ENCODE peak calls at places on chromosomes 4 and X, in five cellular contexts. E is CD8-positive, alpha-beta memory T cell; Y is GM23248; X is BJ; Z is bronchial epithelial cell. A is an unnamed sample. For H3K27me3 and H3K36me3, the result is how much of the 10 kb centered on the place peaks cover.

GRCh38 chrX:118420462-118420861 is 74.6 kb downstream of the WDR44 start:
- DNase-seq in E (no peak), X (no peak), Y (peak), Z (peak), A (no peak)

GRCh38 chr4:126794363-126794762 is 838.4 kb upstream of the INTU start:
- DNase-seq in E (no peak), Y (peak), X (no peak), Z (peak), A (no peak)

GRCh38 chr4:34733185-34733916 is 1511.0 kb downstream of the ARAP2 start:
- DNase-seq in X (no peak), Y (no peak), E (no peak), Z (no peak), A (peak)

GRCh38 chrX:130330706-130331105 is 9.0 kb upstream of the SLC25A14 start:
- DNase-seq in E (peak), Y (peak), X (no peak), Z (peak), A (peak)

GRCh38 chr4:186852964-186853391 is 129.3 kb upstream of the FAT1 start:
- DNase-seq in Z (no peak), E (no peak), Y (no peak), X (no peak), A (no peak)

GRCh38 chr4:98939892-98940298 is 11.0 kb upstream of the EIF4E start:
- DNase-seq in Z (peak), X (peak), Y (peak), E (no peak), A (no peak)

GRCh38 chr4:115537387-115537786 is 424.0 kb upstream of the NDST4 start:
- DNase-seq in E (no peak), Y (peak), X (peak), Z (peak), A (no peak)

GRCh38 chr4:53507671-53508286 is 83.5 kb downstream of the LNX1 start:
- DNase-seq in Y (peak), E (no peak), Z (no peak), X (no peak), A (peak)

GRCh38 chr4:186266699-186267467 is 894 bp downstream of the F11 start:
- DNase-seq in Z (no peak), X (no peak), Y (peak), E (no peak), A (no peak)

GRCh38 chrX:13791559-13791958 is 25.3 kb downstream of the GPM6B start:
- DNase-seq in Y (no peak), Z (no peak), X (no peak), E (no peak), A (no peak)

GRCh38 chr4:154416183-154416543 is 75.4 kb downstream of the DCHS2 start:
- DNase-seq in Y (peak), E (no peak), Z (no peak), X (no peak), A (no peak)

GRCh38 chr4:16794816-16795445 is 103.5 kb downstream of the LDB2 start:
- DNase-seq in E (peak), X (no peak), Z (no peak), Y (peak), A (peak)

GRCh38 chr4:76430519-76431388 is 4.3 kb upstream of the SHROOM3 start:
- DNase-seq in X (peak), Z (peak), E (no peak), Y (peak), A (no peak)

GRCh38 chr4:53527342-53527741 is 63.9 kb downstream of the LNX1 start:
- DNase-seq in X (no peak), Z (no peak), E (no peak), Y (no peak), A (no peak)

GRCh38 chr4:26573389-26573794 is 10.5 kb upstream of the TBC1D19 start:
- DNase-seq in X (no peak), Z (no peak), E (no peak), Y (no peak), A (no peak)

GRCh38 chr4:1330761-1331590 is 16.0 kb upstream of the UVSSA start:
- DNase-seq in E (peak), Y (no peak), Z (no peak), X (no peak), A (no peak)

GRCh38 chr4:46894841-46895240 is 14.2 kb downstream of the COX7B2 start:
- DNase-seq in E (no peak), Z (no peak), Y (peak), X (no peak), A (no peak)

GRCh38 chrX:63784902-63785692 is at the start of gene ARHGEF9:
- DNase-seq in E (no peak), Y (peak), X (no peak), Z (no peak), A (peak)

GRCh38 chr4:180909279-180909678 is 1333.9 kb upstream of the TENM3 start:
- DNase-seq in E (no peak), X (no peak), Z (no peak), Y (peak), A (peak)

GRCh38 chr4:118224239-118224829 is 128.5 kb downstream of the PRSS12 start:
- DNase-seq in Z (peak), E (no peak), X (peak), Y (peak), A (no peak)

GRCh38 chrX:25144043-25144940 is 128.5 kb upstream of the ARX start:
- DNase-seq in Y (peak), X (no peak), E (peak), Z (peak), A (no peak)

GRCh38 chrX:136405126-136405525 is 82.6 kb upstream of the BRS3 start:
- DNase-seq in E (no peak), X (no peak), Y (no peak), Z (no peak), A (no peak)

GRCh38 chr4:25002679-25003078 is 28.1 kb downstream of the LGI2 start:
- DNase-seq in X (no peak), E (no peak), Z (peak), Y (peak), A (peak)

GRCh38 chr4:158051401-158052235 is 121.2 kb downstream of the GASK1B start:
- DNase-seq in X (peak), Y (peak), Z (no peak), E (no peak), A (peak)

GRCh38 chr4:51932261-51932660 is 87.9 kb downstream of the LRRC66 start:
- DNase-seq in Z (no peak), Y (peak), E (no peak), X (peak), A (peak)

GRCh38 chr4:37522996-37523395 is 163.2 kb downstream of the RELL1 start:
- DNase-seq in Y (peak), Z (no peak), X (no peak), E (no peak), A (no peak)

GRCh38 chr4:37516057-37516775 is 170.0 kb downstream of the RELL1 start:
- DNase-seq in Z (no peak), E (no peak), X (no peak), Y (peak), A (no peak)

DNA sequence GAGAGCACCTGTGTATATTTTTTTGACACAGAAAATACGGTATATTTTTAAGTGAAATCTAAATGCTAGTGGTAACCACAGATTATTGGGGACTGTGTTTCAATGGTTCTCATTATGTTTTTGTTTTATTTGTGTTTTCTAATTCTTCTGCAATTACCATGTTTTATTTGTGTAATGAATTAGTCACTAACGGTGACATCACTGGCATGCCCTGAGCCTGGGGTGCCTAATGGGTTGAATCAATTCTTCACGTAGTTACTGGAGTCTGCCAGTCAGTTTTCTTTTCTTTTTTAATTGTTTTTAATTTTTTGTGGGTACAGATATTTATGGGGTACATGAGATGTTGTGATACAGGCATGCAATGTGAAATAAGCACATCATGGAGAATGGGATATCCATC is 168.8 kb downstream of the RELL1 start:
- DNase-seq in Y (peak), E (no peak), X (no peak), Z (peak), A (no peak)
- H3K27me3 ChIP-seq in Y (under half), E (under half), X (under half), Z (under half), A (under half)

GRCh38 chr4:94448815-94449375 is 2.8 kb upstream of the PDLIM5 start:
- DNase-seq in E (no peak), Y (no peak), X (no peak), Z (no peak), A (no peak)
- H3K4me3 ChIP-seq in E (no peak), Y (no peak), X (no peak), Z (no peak), A (no peak)

DNA sequence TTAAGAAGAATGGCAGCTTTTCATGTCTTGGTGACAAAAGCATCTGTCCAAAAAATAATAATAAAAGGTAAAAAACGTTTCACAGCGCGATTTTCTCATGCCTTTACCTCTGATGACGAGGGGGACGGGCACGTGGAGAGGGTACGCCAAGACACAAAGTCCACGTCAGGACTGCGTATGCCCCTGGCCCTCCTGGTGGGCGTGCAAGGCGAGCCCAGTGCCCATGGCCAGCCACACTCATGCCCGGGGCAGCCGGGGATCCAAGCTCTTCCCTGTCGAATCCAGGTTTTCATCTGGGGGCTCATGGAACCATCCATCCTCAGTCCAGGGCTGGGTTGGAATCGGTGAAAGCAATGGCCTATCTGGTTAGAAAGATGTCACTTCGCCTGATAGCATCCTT is 176.6 kb downstream of the AFAP1 start:
- DNase-seq in Z (no peak), E (peak), X (no peak), Y (no peak), A (no peak)
- H3K36me3 ChIP-seq in Z (under half), E (under half), X (half or more), Y (half or more), A (under half)

GRCh38 chrX:68726366-68726765 is 78.9 kb downstream of the STARD8 start:
- DNase-seq in X (no peak), E (no peak), Z (no peak), Y (no peak), A (no peak)

GRCh38 chrX:68725966-68726365 is 78.5 kb downstream of the STARD8 start:
- DNase-seq in X (no peak), Z (no peak), E (no peak), Y (no peak), A (no peak)

GRCh38 chrX:68727696-68728095 is 80.2 kb downstream of the STARD8 start:
- DNase-seq in Z (no peak), X (no peak), E (no peak), Y (no peak), A (no peak)

GRCh38 chrX:68731254-68731653 is 83.8 kb downstream of the STARD8 start:
- DNase-seq in Z (no peak), X (no peak), Y (no peak), E (no peak), A (no peak)

DNA sequence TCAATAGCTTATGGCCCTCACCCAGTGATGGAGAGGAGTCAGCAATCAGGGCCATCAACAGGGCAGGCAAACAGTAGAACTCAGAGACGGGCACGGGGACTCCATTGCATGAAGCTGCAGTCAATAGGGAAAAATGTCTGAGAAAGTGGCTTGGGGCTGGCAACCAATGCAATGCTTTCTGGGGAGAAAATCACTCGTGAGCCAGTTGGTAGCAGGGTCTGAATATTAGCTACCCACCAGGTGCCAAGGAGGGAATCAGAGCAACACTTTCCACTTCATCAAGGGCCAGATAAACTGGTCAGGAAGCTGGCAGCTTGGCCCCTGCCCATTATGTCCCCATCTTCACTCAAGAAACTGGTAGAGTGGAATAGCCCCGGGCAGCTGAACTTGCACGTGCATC is 80.7 kb downstream of the STARD8 start:
- DNase-seq in E (no peak), X (no peak), Y (no peak), Z (no peak), A (no peak)
- H3K27me3 ChIP-seq in E (under half), X (under half), Y (under half), Z (under half), A (under half)

DNA sequence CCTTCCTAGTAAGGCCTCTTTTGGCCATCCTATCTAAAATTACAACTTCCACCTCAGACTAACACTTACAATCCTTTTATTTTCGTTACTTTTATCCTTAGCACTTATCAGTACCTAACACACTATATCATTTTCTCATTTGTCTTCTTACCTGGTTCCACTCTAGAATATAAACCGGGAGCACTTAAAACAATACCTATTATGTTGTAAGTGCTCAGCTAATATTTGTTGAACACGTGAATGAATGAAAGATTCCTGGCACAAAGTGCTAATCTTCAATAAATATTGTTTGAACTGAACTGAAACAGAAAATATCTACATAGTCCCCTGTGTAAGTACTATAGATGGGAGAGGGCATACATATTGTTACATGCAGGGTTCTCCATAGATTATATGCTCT is 14.4 kb downstream of the MGARP start:
- DNase-seq in E (no peak), X (no peak), Z (no peak), Y (no peak), A (no peak)
- H3K4me3 ChIP-seq in E (no peak), X (no peak), Z (no peak), Y (peak), A (no peak)

DNA sequence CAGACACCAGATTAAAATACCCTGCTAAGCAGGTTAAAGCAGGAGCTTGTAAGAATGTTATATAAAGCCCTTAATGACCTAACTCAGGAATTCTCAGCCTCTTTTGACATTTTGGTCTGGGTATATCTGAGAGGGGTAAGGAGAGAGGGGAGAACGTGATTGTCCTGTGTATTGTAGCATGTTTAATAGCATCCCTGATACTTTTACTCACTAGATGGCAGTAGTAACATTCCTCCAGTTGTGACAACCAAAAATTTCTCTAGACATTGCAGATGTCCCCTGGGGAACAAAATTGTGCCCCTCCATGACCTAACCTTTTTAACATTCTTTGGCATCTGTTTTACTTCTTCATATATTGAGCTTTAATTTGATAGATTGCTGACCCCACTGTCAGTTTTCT is 17.9 kb downstream of the SMARCA5 start:
- DNase-seq in Y (peak), Z (peak), E (no peak), X (no peak), A (no peak)
- H3K36me3 ChIP-seq in Y (half or more), Z (under half), E (half or more), X (under half), A (half or more)